ENCODE peak calls at places on chromosomes 4 and X, in six cellular contexts. M is non-pigmented ciliary epithelial cell, V is MV-4-11, I is mammary epithelial cell, L is H7, E is DMS153. B is an unnamed sample.

GRCh38 chr4:76538296-76538695 is 103.3 kb downstream of the SHROOM3 start:
- DNase-seq in V (no peak), I (no peak), M (no peak), E (no peak), L (no peak), B (no peak)

GRCh38 chr4:165293061-165293460 is 34.4 kb upstream of the MSMO1 start:
- DNase-seq in M (no peak), I (no peak), L (no peak), V (no peak), E (no peak), B (no peak)

GRCh38 chr4:16858275-16858752 is 40.1 kb downstream of the LDB2 start:
- DNase-seq in M (peak; percentile 67), E (no peak), I (no peak), L (peak; percentile 28), V (no peak), B (no peak)

GRCh38 chr4:648579-649292 is 23.4 kb downstream of the PDE6B start:
- DNase-seq in I (no peak), L (no peak), V (no peak), M (no peak), E (no peak), B (no peak)

GRCh38 chrX:47283015-47283771 is 50.4 kb downstream of the USP11 start:
- DNase-seq in E (peak; percentile 25), M (no peak), I (peak; percentile 47), L (no peak), V (peak; percentile 77), B (no peak)

GRCh38 chr4:38671594-38671943 is 7.6 kb downstream of the KLF3 start:
- DNase-seq in I (no peak), V (no peak), L (no peak), M (no peak), E (no peak), B (no peak)

GRCh38 chr4:1349359-1350168 is 2.6 kb downstream of the UVSSA start:
- DNase-seq in L (no peak), M (no peak), E (no peak), I (no peak), V (peak; percentile 16), B (no peak)

GRCh38 chrX:24526616-24527015 is 61.5 kb downstream of the PDK3 start:
- DNase-seq in V (no peak), E (no peak), M (no peak), L (peak; percentile 49), I (no peak), B (no peak)

GRCh38 chr4:82733636-82734035 is 65.0 kb downstream of the SCD5 start:
- DNase-seq in E (no peak), M (peak; percentile 63), L (no peak), V (no peak), I (peak; percentile 92), B (no peak)

GRCh38 chrX:135340827-135341226 is 31.5 kb downstream of the ETDC start:
- DNase-seq in L (no peak), M (no peak), E (no peak), I (no peak), V (no peak), B (no peak)

GRCh38 chrX:129749069-129749468 is 10.3 kb downstream of the XPNPEP2 start:
- DNase-seq in L (no peak), M (no peak), E (no peak), V (no peak), I (no peak), B (no peak)

GRCh38 chrX:102899940-102900916 is 36.8 kb upstream of the RAB40AL start:
- DNase-seq in V (peak; percentile 64), L (peak; percentile 32), E (peak; percentile 0), M (peak; percentile 24), I (peak; percentile 64), B (peak; percentile 2)

GRCh38 chr4:139550724-139551429 is 5.1 kb downstream of the SETD7 start:
- DNase-seq in M (no peak), L (peak; percentile 47), I (no peak), V (no peak), E (no peak), B (no peak)

GRCh38 chrX:15523088-15523487 is 22.5 kb downstream of the BMX start:
- DNase-seq in V (no peak), I (no peak), L (no peak), M (no peak), E (no peak), B (no peak)

GRCh38 chr4:10008208-10009005 is 12.9 kb downstream of the SLC2A9 start:
- DNase-seq in I (peak; percentile 61), V (no peak), L (no peak), E (peak; percentile 27), M (no peak), B (no peak)

GRCh38 chr4:15893967-15894366 is 44.6 kb downstream of the FGFBP1 start:
- DNase-seq in M (peak; percentile 95), E (no peak), L (no peak), I (peak; percentile 99), V (no peak), B (no peak)

GRCh38 chr4:175702703-175703102 is 109.4 kb downstream of the GPM6A start:
- DNase-seq in I (no peak), E (no peak), V (no peak), M (no peak), L (no peak), B (no peak)

GRCh38 chr4:159607824-159608223 is 504.9 kb downstream of the RAPGEF2 start:
- DNase-seq in V (no peak), I (peak; percentile 42), M (no peak), L (peak; percentile 7), E (no peak), B (peak; percentile 70)